ENCODE peak calls at places on chromosomes 13 and 19, in seven cellular contexts. One of them, this sample, is unnamed.
A peak's percentile ranks its signal among the peaks of the same experiment; 100 is the strongest.

GRCh38 chr13:110583178-110583865 is 21.8 kb upstream of the RAB20 start:
- DNase-seq in vagina: no peak
- DNase-seq in thoracic aorta: no peak
- DNase-seq in choroid plexus epithelial cell: no peak
- DNase-seq in HFF-Myc: no peak
- DNase-seq in heart right ventricle: no peak
- DNase-seq in Peyer's patch: no peak
- DNase-seq in this sample: no peak

GRCh38 chr19:43467730-43468129 is 2.3 kb upstream of the LYPD3 start:
- DNase-seq in choroid plexus epithelial cell: peak; percentile 74
- DNase-seq in thoracic aorta: no peak
- DNase-seq in HFF-Myc: peak; percentile 27
- DNase-seq in heart right ventricle: no peak
- DNase-seq in vagina: no peak
- DNase-seq in Peyer's patch: no peak
- DNase-seq in this sample: no peak

GRCh38 chr13:37289212-37289935 is 183.9 kb upstream of the CSNK1A1L start:
- DNase-seq in vagina: no peak
- DNase-seq in choroid plexus epithelial cell: no peak
- DNase-seq in HFF-Myc: no peak
- DNase-seq in thoracic aorta: no peak
- DNase-seq in heart right ventricle: no peak
- DNase-seq in Peyer's patch: no peak
- DNase-seq in this sample: no peak

GRCh38 chr13:71602327-71602726 is 264.7 kb downstream of the DACH1 start:
- DNase-seq in thoracic aorta: no peak
- DNase-seq in heart right ventricle: no peak
- DNase-seq in choroid plexus epithelial cell: no peak
- DNase-seq in vagina: no peak
- DNase-seq in HFF-Myc: no peak
- DNase-seq in Peyer's patch: no peak
- DNase-seq in this sample: no peak

GRCh38 chr13:41458939-41459753 is 1.8 kb downstream of the RGCC start:
- DNase-seq in choroid plexus epithelial cell: peak; percentile 82
- DNase-seq in Peyer's patch: peak; percentile 64
- DNase-seq in thoracic aorta: no peak
- DNase-seq in vagina: no peak
- DNase-seq in HFF-Myc: no peak
- DNase-seq in heart right ventricle: peak; percentile 45
- DNase-seq in this sample: no peak

GRCh38 chr19:53959176-53959757 is 3.5 kb upstream of the CACNG8 start:
- DNase-seq in vagina: no peak
- DNase-seq in HFF-Myc: no peak
- DNase-seq in heart right ventricle: no peak
- DNase-seq in thoracic aorta: no peak
- DNase-seq in Peyer's patch: no peak
- DNase-seq in choroid plexus epithelial cell: no peak
- DNase-seq in this sample: no peak

GRCh38 chr19:7931221-7932061 is 5.5 kb upstream of the CTXN1 start:
- DNase-seq in heart right ventricle: no peak
- DNase-seq in thoracic aorta: no peak
- DNase-seq in choroid plexus epithelial cell: no peak
- DNase-seq in HFF-Myc: no peak
- DNase-seq in Peyer's patch: no peak
- DNase-seq in vagina: no peak
- DNase-seq in this sample: no peak

GRCh38 chr13:35857769-35858168 is 273.4 kb downstream of the DCLK1 start:
- DNase-seq in choroid plexus epithelial cell: peak; percentile 75
- DNase-seq in heart right ventricle: no peak
- DNase-seq in HFF-Myc: no peak
- DNase-seq in thoracic aorta: no peak
- DNase-seq in Peyer's patch: no peak
- DNase-seq in vagina: no peak
- DNase-seq in this sample: no peak

GRCh38 chr13:81153478-81153877 is 812.6 kb upstream of the SPRY2 start:
- DNase-seq in thoracic aorta: no peak
- DNase-seq in Peyer's patch: no peak
- DNase-seq in choroid plexus epithelial cell: no peak
- DNase-seq in heart right ventricle: no peak
- DNase-seq in vagina: no peak
- DNase-seq in HFF-Myc: no peak
- DNase-seq in this sample: no peak

GRCh38 chr19:16397791-16398529 is 73.3 kb downstream of the KLF2 start:
- DNase-seq in vagina: no peak
- DNase-seq in choroid plexus epithelial cell: no peak
- DNase-seq in thoracic aorta: no peak
- DNase-seq in heart right ventricle: no peak
- DNase-seq in HFF-Myc: no peak
- DNase-seq in Peyer's patch: no peak
- DNase-seq in this sample: no peak

GRCh38 chr13:40568672-40569350 is 97.6 kb downstream of the FOXO1 start:
- DNase-seq in vagina: no peak
- DNase-seq in HFF-Myc: no peak
- DNase-seq in thoracic aorta: no peak
- DNase-seq in Peyer's patch: no peak
- DNase-seq in choroid plexus epithelial cell: no peak
- DNase-seq in heart right ventricle: no peak
- DNase-seq in this sample: no peak

GRCh38 chr13:26867451-26868067 is 107.0 kb upstream of the GPR12 start:
- DNase-seq in vagina: no peak
- DNase-seq in choroid plexus epithelial cell: peak; percentile 48
- DNase-seq in heart right ventricle: no peak
- DNase-seq in HFF-Myc: peak; percentile 7
- DNase-seq in thoracic aorta: no peak
- DNase-seq in Peyer's patch: no peak
- DNase-seq in this sample: no peak

GRCh38 chr19:6593651-6594416 is 2.9 kb upstream of the CD70 start:
- DNase-seq in HFF-Myc: no peak
- DNase-seq in thoracic aorta: no peak
- DNase-seq in heart right ventricle: no peak
- DNase-seq in choroid plexus epithelial cell: no peak
- DNase-seq in vagina: no peak
- DNase-seq in Peyer's patch: no peak
- DNase-seq in this sample: no peak

GRCh38 chr13:20465218-20465879 is 60.3 kb downstream of the CRYL1 start:
- DNase-seq in choroid plexus epithelial cell: no peak
- DNase-seq in heart right ventricle: no peak
- DNase-seq in Peyer's patch: no peak
- DNase-seq in vagina: peak; percentile 58
- DNase-seq in HFF-Myc: no peak
- DNase-seq in thoracic aorta: no peak
- DNase-seq in this sample: peak; percentile 22

GRCh38 chr13:112900691-112901091 is 68.3 kb upstream of the MCF2L start:
- DNase-seq in heart right ventricle: no peak
- DNase-seq in thoracic aorta: no peak
- DNase-seq in choroid plexus epithelial cell: no peak
- DNase-seq in HFF-Myc: no peak
- DNase-seq in vagina: no peak
- DNase-seq in Peyer's patch: no peak
- DNase-seq in this sample: no peak

GRCh38 chr13:102097708-102098107 is 304.1 kb downstream of the FGF14 start:
- DNase-seq in vagina: no peak
- DNase-seq in HFF-Myc: no peak
- DNase-seq in Peyer's patch: no peak
- DNase-seq in thoracic aorta: no peak
- DNase-seq in heart right ventricle: no peak
- DNase-seq in choroid plexus epithelial cell: no peak
- DNase-seq in this sample: no peak

GRCh38 chr13:64441740-64442139 is 2788.4 kb downstream of the PCDH9 start:
- DNase-seq in HFF-Myc: no peak
- DNase-seq in heart right ventricle: no peak
- DNase-seq in vagina: no peak
- DNase-seq in Peyer's patch: no peak
- DNase-seq in thoracic aorta: no peak
- DNase-seq in choroid plexus epithelial cell: no peak
- DNase-seq in this sample: no peak

DNA sequence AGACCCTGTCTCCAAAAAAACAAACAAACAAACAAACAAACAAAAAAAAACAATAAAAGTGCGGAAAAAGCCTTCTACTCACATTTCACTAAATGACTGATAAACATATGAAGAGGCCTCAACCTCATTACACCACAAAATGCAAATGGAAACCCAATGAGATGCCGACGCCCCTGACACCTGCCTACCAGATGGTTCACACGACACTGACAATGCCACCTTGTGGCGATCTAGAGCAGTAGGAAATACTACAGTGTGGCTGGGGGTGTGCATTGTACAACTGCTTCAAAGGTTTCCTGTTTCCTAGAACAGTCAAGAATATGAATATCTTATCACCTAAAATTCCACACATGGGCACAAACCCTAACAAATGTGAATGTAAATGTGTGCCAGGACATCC is 14.0 kb downstream of the SCGB2B2 start:
- DNase-seq in vagina: no peak
- DNase-seq in HFF-Myc: peak; percentile 48
- DNase-seq in heart right ventricle: no peak
- DNase-seq in choroid plexus epithelial cell: peak; percentile 33
- DNase-seq in Peyer's patch: peak; percentile 21
- DNase-seq in thoracic aorta: no peak
- DNase-seq in this sample: no peak
- TF ChIP-seq CTCF in vagina: no peak
- TF ChIP-seq CTCF in HFF-Myc: peak; percentile 44
- TF ChIP-seq CTCF in heart right ventricle: no peak
- TF ChIP-seq CTCF in choroid plexus epithelial cell: peak; percentile 47
- TF ChIP-seq CTCF in Peyer's patch: peak; percentile 22
- TF ChIP-seq CTCF in thoracic aorta: no peak
- TF ChIP-seq CTCF in this sample: peak; percentile 31

DNA sequence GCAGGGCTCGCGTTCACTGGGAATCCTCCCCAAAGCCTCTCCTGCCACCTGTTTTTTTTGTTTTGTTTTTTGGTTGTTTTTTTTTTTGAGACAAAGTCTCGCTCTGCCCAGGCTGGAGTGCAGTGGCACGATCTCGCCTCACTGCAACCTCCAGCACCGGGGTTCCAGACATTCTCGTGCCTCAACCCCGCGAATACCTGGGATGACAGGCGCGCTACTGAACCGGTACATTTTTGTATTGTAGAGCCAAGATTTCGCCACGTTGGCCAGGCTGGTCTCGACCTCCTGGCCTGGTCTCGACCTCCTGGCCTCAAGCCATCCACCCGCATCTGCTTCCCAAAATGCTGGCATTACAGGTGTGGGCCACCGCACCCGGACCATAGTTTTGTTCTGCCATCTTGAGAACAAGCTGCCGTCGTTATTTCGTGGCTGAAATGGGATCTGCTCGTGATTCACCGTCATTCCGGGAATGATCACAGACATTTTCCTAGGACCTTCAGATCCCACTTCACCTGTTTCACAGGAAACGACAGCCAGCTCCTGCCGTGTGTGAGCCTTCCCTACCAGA is 46.8 kb downstream of the OXGR1 start:
- DNase-seq in HFF-Myc: no peak
- DNase-seq in Peyer's patch: no peak
- DNase-seq in choroid plexus epithelial cell: no peak
- DNase-seq in vagina: no peak
- DNase-seq in heart right ventricle: no peak
- DNase-seq in thoracic aorta: no peak
- DNase-seq in this sample: no peak
- H3K4me3 ChIP-seq in HFF-Myc: no peak overlapping the region
- H3K4me3 ChIP-seq in Peyer's patch: no peak overlapping the region
- H3K4me3 ChIP-seq in choroid plexus epithelial cell: no peak overlapping the region
- H3K4me3 ChIP-seq in vagina: no peak overlapping the region
- H3K4me3 ChIP-seq in heart right ventricle: no peak overlapping the region
- H3K4me3 ChIP-seq in thoracic aorta: no peak overlapping the region
- H3K4me3 ChIP-seq in this sample: no peak overlapping the region

GRCh38 chr13:74134777-74135305 is 637 bp upstream of the KLF12 start:
- DNase-seq in thoracic aorta: peak; percentile 5
- DNase-seq in HFF-Myc: no peak
- DNase-seq in choroid plexus epithelial cell: no peak
- DNase-seq in vagina: no peak
- DNase-seq in heart right ventricle: peak; percentile 58
- DNase-seq in Peyer's patch: peak; percentile 66
- DNase-seq in this sample: no peak

GRCh38 chr13:74134226-74134776 is at the start of gene KLF12:
- DNase-seq in vagina: no peak
- DNase-seq in choroid plexus epithelial cell: peak; percentile 98
- DNase-seq in HFF-Myc: no peak
- DNase-seq in heart right ventricle: peak; percentile 93
- DNase-seq in Peyer's patch: peak; percentile 93
- DNase-seq in thoracic aorta: peak; percentile 71
- DNase-seq in this sample: no peak

GRCh38 chr13:74133657-74134201 is 475 bp downstream of the KLF12 start:
- DNase-seq in vagina: peak; percentile 94
- DNase-seq in heart right ventricle: peak; percentile 89
- DNase-seq in HFF-Myc: no peak
- DNase-seq in choroid plexus epithelial cell: peak; percentile 97
- DNase-seq in Peyer's patch: peak; percentile 93
- DNase-seq in thoracic aorta: peak; percentile 69
- DNase-seq in this sample: no peak

GRCh38 chr13:74135306-74136088 is 1.3 kb upstream of the KLF12 start:
- DNase-seq in choroid plexus epithelial cell: peak; percentile 90
- DNase-seq in HFF-Myc: no peak
- DNase-seq in heart right ventricle: peak; percentile 68
- DNase-seq in vagina: no peak
- DNase-seq in Peyer's patch: peak; percentile 67
- DNase-seq in thoracic aorta: peak; percentile 5
- DNase-seq in this sample: no peak

DNA sequence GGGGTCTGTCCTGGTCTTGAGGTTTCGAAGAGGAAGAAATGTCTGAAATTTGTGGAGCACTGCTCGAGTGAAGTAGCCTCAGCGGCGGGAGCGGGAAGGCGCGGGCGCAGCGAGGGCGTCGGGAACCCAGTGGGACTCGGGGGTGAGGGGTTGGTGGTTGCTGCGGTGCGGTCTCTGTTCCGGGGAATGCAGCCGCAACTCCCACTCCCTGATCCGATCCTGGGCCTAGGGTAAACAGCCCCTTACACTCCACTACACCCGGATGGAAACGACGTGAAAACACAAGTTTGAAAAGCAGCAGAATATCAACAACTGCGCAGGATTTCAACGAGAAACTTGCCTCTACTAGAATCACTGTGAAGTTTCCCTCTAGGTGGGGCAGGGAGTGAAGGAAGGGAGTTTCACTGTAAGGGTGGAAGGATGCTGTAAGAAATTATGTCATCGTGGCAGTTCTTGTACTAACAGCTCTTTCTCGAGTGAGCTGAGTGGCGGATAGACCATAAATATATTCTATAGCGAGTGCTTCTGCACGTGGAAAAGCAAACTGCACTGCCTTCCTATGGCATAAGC is 2.0 kb upstream of the KLF12 start:
- DNase-seq in heart right ventricle: peak; percentile 33
- DNase-seq in thoracic aorta: no peak
- DNase-seq in Peyer's patch: peak; percentile 26
- DNase-seq in choroid plexus epithelial cell: peak; percentile 83
- DNase-seq in vagina: peak; percentile 89
- DNase-seq in HFF-Myc: no peak
- DNase-seq in this sample: no peak
- TF ChIP-seq CTCF in heart right ventricle: no peak
- TF ChIP-seq CTCF in thoracic aorta: no peak
- TF ChIP-seq CTCF in Peyer's patch: no peak
- TF ChIP-seq CTCF in choroid plexus epithelial cell: peak; percentile 45
- TF ChIP-seq CTCF in vagina: no peak
- TF ChIP-seq CTCF in HFF-Myc: no peak
- TF ChIP-seq CTCF in this sample: no peak

DNA sequence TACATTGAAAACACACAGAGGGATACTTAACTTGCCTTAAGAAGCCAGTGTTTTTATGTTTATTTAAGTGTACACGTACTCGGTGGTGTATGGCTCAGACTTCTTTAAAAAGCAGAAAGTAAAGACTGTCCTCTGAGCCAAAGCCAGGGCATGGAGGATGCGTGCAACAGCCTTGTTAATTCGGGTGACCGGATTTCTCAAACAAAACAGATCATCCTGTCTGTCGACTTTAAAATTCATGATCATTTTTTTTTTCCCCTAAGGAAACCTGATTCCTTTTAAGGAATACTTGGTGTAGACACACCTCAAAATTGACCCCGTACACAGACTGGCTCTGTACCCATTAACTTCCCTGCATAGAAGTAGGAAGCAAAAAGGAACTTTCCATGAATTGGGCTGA is 124.7 kb upstream of the RNF113B start:
- DNase-seq in thoracic aorta: no peak
- DNase-seq in heart right ventricle: no peak
- DNase-seq in vagina: no peak
- DNase-seq in choroid plexus epithelial cell: peak; percentile 22
- DNase-seq in Peyer's patch: no peak
- DNase-seq in HFF-Myc: no peak
- DNase-seq in this sample: peak; percentile 68
- H3K4me3 ChIP-seq in thoracic aorta: no peak overlapping the region
- H3K4me3 ChIP-seq in heart right ventricle: no peak overlapping the region
- H3K4me3 ChIP-seq in vagina: no peak overlapping the region
- H3K4me3 ChIP-seq in choroid plexus epithelial cell: no peak overlapping the region
- H3K4me3 ChIP-seq in Peyer's patch: no peak overlapping the region
- H3K4me3 ChIP-seq in HFF-Myc: no peak overlapping the region
- H3K4me3 ChIP-seq in this sample: peak overlapping the region; percentile 10